ENCODE peak calls at places on chromosome 14, in nine cellular contexts. T is A172, B is neural crest cell, L is T-helper 17 cell, J is AG08396, F is Right ventricle myocardium inferior, C is cardiac fibroblast, U is heart left ventricle, Q is EL. M is an unnamed sample.

GRCh38 chr14:103243764-103244737 is 90.0 kb upstream of the EIF5 start:
- DNase-seq in B (no peak), T (no peak), L (no peak), Q (no peak), J (no peak), U (no peak), C (no peak), F (no peak), M (peak; percentile 65)

GRCh38 chr14:100466111-100466856 is 120.9 kb downstream of the BEGAIN start:
- DNase-seq in Q (no peak), U (no peak), J (no peak), L (no peak), F (no peak), C (no peak), T (no peak), B (no peak), M (no peak)

GRCh38 chr14:52080817-52081755 is 12.2 kb upstream of the NID2 start:
- DNase-seq in U (no peak), J (peak; percentile 76), T (peak; percentile 68), C (peak; percentile 96), B (no peak), F (no peak), Q (peak; percentile 92), L (no peak), M (peak; percentile 36)

GRCh38 chr14:20434701-20435453 is 1.1 kb downstream of the KLHL33 start:
- DNase-seq in C (no peak), T (no peak), J (peak; percentile 68), F (peak; percentile 86), B (no peak), U (peak; percentile 44), L (no peak), Q (no peak), M (no peak)

GRCh38 chr14:99519931-99520421 is 38.8 kb downstream of the CCNK start:
- DNase-seq in Q (no peak), J (no peak), U (no peak), L (peak; percentile 3), T (no peak), B (no peak), F (no peak), C (no peak), M (no peak)

GRCh38 chr14:106848330-106849121 is 1322.1 kb downstream of the TMEM121 start:
- DNase-seq in L (no peak), U (no peak), C (peak; percentile 75), Q (no peak), T (peak; percentile 63), B (no peak), F (no peak), J (no peak), M (no peak)

GRCh38 chr14:39014460-39014859 is 88.6 kb downstream of the SEC23A start:
- DNase-seq in U (no peak), F (no peak), J (no peak), B (no peak), C (no peak), T (no peak), Q (no peak), L (no peak), M (no peak)

GRCh38 chr14:63468273-63468672 is 74.9 kb downstream of the PPP2R5E start:
- DNase-seq in J (no peak), L (no peak), T (no peak), Q (no peak), C (no peak), B (no peak), F (no peak), U (no peak), M (no peak)

GRCh38 chr14:23569443-23570151 is 2.0 kb upstream of the AP1G2 start:
- DNase-seq in Q (peak; percentile 16), C (no peak), B (no peak), T (peak; percentile 32), J (no peak), L (no peak), U (no peak), F (no peak), M (no peak)

GRCh38 chr14:89544636-89545301 is 127.7 kb upstream of the FOXN3 start:
- DNase-seq in J (no peak), C (peak; percentile 67), T (no peak), B (no peak), U (no peak), F (no peak), Q (no peak), L (no peak), M (no peak)